ENCODE peak calls at places on chromosomes 4 and X, in ten cellular contexts. One of them, this sample, is unnamed.

GRCh38 chrX:2801223-2801622 is 27.5 kb upstream of the GYG2 start:
- DNase-seq in BE2C: no peak
- DNase-seq in fibroblast of lung: no peak
- DNase-seq in uterus: no peak
- DNase-seq in heart right ventricle: no peak
- DNase-seq in activated CD4-positive, alpha-beta T cell treated with anti-CD3 and anti-CD28 coated beads, Interleukin-2, amount 10 ng/mL, durations not matched to agents 7 days and 5 days: no peak
- DNase-seq in cardiac muscle cell: no peak
- DNase-seq in SIG-M5: no peak
- DNase-seq in RWPE1: no peak
- DNase-seq in GM23248: no peak
- DNase-seq in this sample: no peak

GRCh38 chr4:113810906-113811305 is 49.4 kb upstream of the CAMK2D start:
- DNase-seq in BE2C: no peak
- DNase-seq in fibroblast of lung: peak
- DNase-seq in uterus: no peak
- DNase-seq in heart right ventricle: no peak
- DNase-seq in activated CD4-positive, alpha-beta T cell treated with anti-CD3 and anti-CD28 coated beads, Interleukin-2, amount 10 ng/mL, durations not matched to agents 7 days and 5 days: no peak
- DNase-seq in cardiac muscle cell: no peak
- DNase-seq in SIG-M5: no peak
- DNase-seq in RWPE1: no peak
- DNase-seq in GM23248: peak
- DNase-seq in this sample: no peak

GRCh38 chr4:8000247-8000646 is 60.6 kb upstream of the AFAP1 start:
- DNase-seq in BE2C: no peak
- DNase-seq in fibroblast of lung: no peak
- DNase-seq in uterus: no peak
- DNase-seq in heart right ventricle: no peak
- DNase-seq in activated CD4-positive, alpha-beta T cell treated with anti-CD3 and anti-CD28 coated beads, Interleukin-2, amount 10 ng/mL, durations not matched to agents 7 days and 5 days: no peak
- DNase-seq in cardiac muscle cell: no peak
- DNase-seq in SIG-M5: no peak
- DNase-seq in RWPE1: no peak
- DNase-seq in GM23248: no peak
- DNase-seq in this sample: no peak

GRCh38 chr4:129322947-129323346 is 227.0 kb downstream of the C4orf33 start:
- DNase-seq in BE2C: no peak
- DNase-seq in fibroblast of lung: no peak
- DNase-seq in uterus: no peak
- DNase-seq in heart right ventricle: no peak
- DNase-seq in activated CD4-positive, alpha-beta T cell treated with anti-CD3 and anti-CD28 coated beads, Interleukin-2, amount 10 ng/mL, durations not matched to agents 7 days and 5 days: no peak
- DNase-seq in cardiac muscle cell: no peak
- DNase-seq in SIG-M5: no peak
- DNase-seq in RWPE1: no peak
- DNase-seq in GM23248: no peak
- DNase-seq in this sample: no peak

GRCh38 chrX:74788545-74789086 is 136.6 kb downstream of the NEXMIF start:
- DNase-seq in BE2C: no peak
- DNase-seq in fibroblast of lung: no peak
- DNase-seq in uterus: no peak
- DNase-seq in heart right ventricle: no peak
- DNase-seq in activated CD4-positive, alpha-beta T cell treated with anti-CD3 and anti-CD28 coated beads, Interleukin-2, amount 10 ng/mL, durations not matched to agents 7 days and 5 days: no peak
- DNase-seq in cardiac muscle cell: no peak
- DNase-seq in SIG-M5: no peak
- DNase-seq in RWPE1: peak
- DNase-seq in GM23248: no peak
- DNase-seq in this sample: no peak

GRCh38 chr4:99811850-99812249 is 4.8 kb upstream of the DAPP1 start:
- DNase-seq in BE2C: peak
- DNase-seq in fibroblast of lung: peak
- DNase-seq in uterus: no peak
- DNase-seq in heart right ventricle: no peak
- DNase-seq in activated CD4-positive, alpha-beta T cell treated with anti-CD3 and anti-CD28 coated beads, Interleukin-2, amount 10 ng/mL, durations not matched to agents 7 days and 5 days: peak
- DNase-seq in cardiac muscle cell: peak
- DNase-seq in SIG-M5: peak
- DNase-seq in RWPE1: no peak
- DNase-seq in GM23248: peak
- DNase-seq in this sample: no peak

GRCh38 chrX:130566028-130566683 is 164.4 kb downstream of the RBMX2 start:
- DNase-seq in BE2C: no peak
- DNase-seq in fibroblast of lung: no peak
- DNase-seq in uterus: no peak
- DNase-seq in heart right ventricle: no peak
- DNase-seq in activated CD4-positive, alpha-beta T cell treated with anti-CD3 and anti-CD28 coated beads, Interleukin-2, amount 10 ng/mL, durations not matched to agents 7 days and 5 days: no peak
- DNase-seq in cardiac muscle cell: no peak
- DNase-seq in SIG-M5: no peak
- DNase-seq in RWPE1: no peak
- DNase-seq in GM23248: no peak
- DNase-seq in this sample: no peak

GRCh38 chr4:144787365-144788263 is 141.7 kb downstream of the HHIP start:
- DNase-seq in BE2C: no peak
- DNase-seq in fibroblast of lung: peak
- DNase-seq in uterus: no peak
- DNase-seq in heart right ventricle: no peak
- DNase-seq in activated CD4-positive, alpha-beta T cell treated with anti-CD3 and anti-CD28 coated beads, Interleukin-2, amount 10 ng/mL, durations not matched to agents 7 days and 5 days: no peak
- DNase-seq in cardiac muscle cell: peak
- DNase-seq in SIG-M5: no peak
- DNase-seq in RWPE1: peak
- DNase-seq in GM23248: peak
- DNase-seq in this sample: no peak

GRCh38 chr4:40594261-40595178 is 35.1 kb downstream of the RBM47 start:
- DNase-seq in BE2C: no peak
- DNase-seq in fibroblast of lung: peak
- DNase-seq in uterus: no peak
- DNase-seq in heart right ventricle: no peak
- DNase-seq in activated CD4-positive, alpha-beta T cell treated with anti-CD3 and anti-CD28 coated beads, Interleukin-2, amount 10 ng/mL, durations not matched to agents 7 days and 5 days: no peak
- DNase-seq in cardiac muscle cell: no peak
- DNase-seq in SIG-M5: no peak
- DNase-seq in RWPE1: peak
- DNase-seq in GM23248: peak
- DNase-seq in this sample: no peak

GRCh38 chr4:2939383-2940243 is 23.6 kb downstream of the NOP14 start:
- DNase-seq in BE2C: no peak
- DNase-seq in fibroblast of lung: no peak
- DNase-seq in uterus: peak
- DNase-seq in heart right ventricle: peak
- DNase-seq in activated CD4-positive, alpha-beta T cell treated with anti-CD3 and anti-CD28 coated beads, Interleukin-2, amount 10 ng/mL, durations not matched to agents 7 days and 5 days: peak
- DNase-seq in cardiac muscle cell: no peak
- DNase-seq in SIG-M5: no peak
- DNase-seq in RWPE1: no peak
- DNase-seq in GM23248: no peak
- DNase-seq in this sample: no peak

GRCh38 chr4:1576200-1576960 is 107.7 kb downstream of the FAM53A start:
- DNase-seq in BE2C: no peak
- DNase-seq in fibroblast of lung: no peak
- DNase-seq in uterus: no peak
- DNase-seq in heart right ventricle: peak
- DNase-seq in activated CD4-positive, alpha-beta T cell treated with anti-CD3 and anti-CD28 coated beads, Interleukin-2, amount 10 ng/mL, durations not matched to agents 7 days and 5 days: no peak
- DNase-seq in cardiac muscle cell: no peak
- DNase-seq in SIG-M5: no peak
- DNase-seq in RWPE1: no peak
- DNase-seq in GM23248: no peak
- DNase-seq in this sample: no peak

GRCh38 chr4:176910646-176911045 is 117.9 kb upstream of the VEGFC start:
- DNase-seq in BE2C: no peak
- DNase-seq in fibroblast of lung: no peak
- DNase-seq in uterus: no peak
- DNase-seq in heart right ventricle: no peak
- DNase-seq in activated CD4-positive, alpha-beta T cell treated with anti-CD3 and anti-CD28 coated beads, Interleukin-2, amount 10 ng/mL, durations not matched to agents 7 days and 5 days: no peak
- DNase-seq in cardiac muscle cell: no peak
- DNase-seq in SIG-M5: no peak
- DNase-seq in RWPE1: no peak
- DNase-seq in GM23248: no peak
- DNase-seq in this sample: no peak

GRCh38 chr4:52704676-52705075 is 45.6 kb upstream of the USP46 start:
- DNase-seq in BE2C: peak
- DNase-seq in fibroblast of lung: no peak
- DNase-seq in uterus: no peak
- DNase-seq in heart right ventricle: no peak
- DNase-seq in activated CD4-positive, alpha-beta T cell treated with anti-CD3 and anti-CD28 coated beads, Interleukin-2, amount 10 ng/mL, durations not matched to agents 7 days and 5 days: no peak
- DNase-seq in cardiac muscle cell: no peak
- DNase-seq in SIG-M5: no peak
- DNase-seq in RWPE1: no peak
- DNase-seq in GM23248: no peak
- DNase-seq in this sample: no peak

GRCh38 chr4:186778134-186778533 is 54.5 kb upstream of the FAT1 start:
- DNase-seq in BE2C: no peak
- DNase-seq in fibroblast of lung: no peak
- DNase-seq in uterus: no peak
- DNase-seq in heart right ventricle: no peak
- DNase-seq in activated CD4-positive, alpha-beta T cell treated with anti-CD3 and anti-CD28 coated beads, Interleukin-2, amount 10 ng/mL, durations not matched to agents 7 days and 5 days: no peak
- DNase-seq in cardiac muscle cell: no peak
- DNase-seq in SIG-M5: no peak
- DNase-seq in RWPE1: no peak
- DNase-seq in GM23248: no peak
- DNase-seq in this sample: no peak

GRCh38 chrX:18390941-18391538 is 34.4 kb upstream of the CDKL5 start:
- DNase-seq in BE2C: peak
- DNase-seq in fibroblast of lung: peak
- DNase-seq in uterus: peak
- DNase-seq in heart right ventricle: peak
- DNase-seq in activated CD4-positive, alpha-beta T cell treated with anti-CD3 and anti-CD28 coated beads, Interleukin-2, amount 10 ng/mL, durations not matched to agents 7 days and 5 days: peak
- DNase-seq in cardiac muscle cell: peak
- DNase-seq in SIG-M5: no peak
- DNase-seq in RWPE1: peak
- DNase-seq in GM23248: peak
- DNase-seq in this sample: peak

GRCh38 chr4:184389978-184390518 is 84.3 kb downstream of the IRF2 start:
- DNase-seq in BE2C: no peak
- DNase-seq in fibroblast of lung: no peak
- DNase-seq in uterus: no peak
- DNase-seq in heart right ventricle: no peak
- DNase-seq in activated CD4-positive, alpha-beta T cell treated with anti-CD3 and anti-CD28 coated beads, Interleukin-2, amount 10 ng/mL, durations not matched to agents 7 days and 5 days: no peak
- DNase-seq in cardiac muscle cell: no peak
- DNase-seq in SIG-M5: no peak
- DNase-seq in RWPE1: no peak
- DNase-seq in GM23248: no peak
- DNase-seq in this sample: no peak

GRCh38 chr4:8157496-8157895 is 1.1 kb downstream of the ABLIM2 start:
- DNase-seq in BE2C: no peak
- DNase-seq in fibroblast of lung: no peak
- DNase-seq in uterus: peak
- DNase-seq in heart right ventricle: peak
- DNase-seq in activated CD4-positive, alpha-beta T cell treated with anti-CD3 and anti-CD28 coated beads, Interleukin-2, amount 10 ng/mL, durations not matched to agents 7 days and 5 days: no peak
- DNase-seq in cardiac muscle cell: no peak
- DNase-seq in SIG-M5: no peak
- DNase-seq in RWPE1: no peak
- DNase-seq in GM23248: no peak
- DNase-seq in this sample: no peak

GRCh38 chrX:71623105-71623450 is 4.8 kb upstream of the CXCR3 start:
- DNase-seq in BE2C: no peak
- DNase-seq in fibroblast of lung: no peak
- DNase-seq in uterus: no peak
- DNase-seq in heart right ventricle: no peak
- DNase-seq in activated CD4-positive, alpha-beta T cell treated with anti-CD3 and anti-CD28 coated beads, Interleukin-2, amount 10 ng/mL, durations not matched to agents 7 days and 5 days: no peak
- DNase-seq in cardiac muscle cell: no peak
- DNase-seq in SIG-M5: no peak
- DNase-seq in RWPE1: no peak
- DNase-seq in GM23248: no peak
- DNase-seq in this sample: no peak

GRCh38 chr4:138300616-138301015 is 58.5 kb upstream of the SLC7A11 start:
- DNase-seq in BE2C: no peak
- DNase-seq in fibroblast of lung: no peak
- DNase-seq in uterus: no peak
- DNase-seq in heart right ventricle: no peak
- DNase-seq in activated CD4-positive, alpha-beta T cell treated with anti-CD3 and anti-CD28 coated beads, Interleukin-2, amount 10 ng/mL, durations not matched to agents 7 days and 5 days: no peak
- DNase-seq in cardiac muscle cell: no peak
- DNase-seq in SIG-M5: no peak
- DNase-seq in RWPE1: no peak
- DNase-seq in GM23248: peak
- DNase-seq in this sample: no peak

GRCh38 chrX:154374361-154375155 is at the start of gene FLNA:
- DNase-seq in BE2C: peak
- DNase-seq in fibroblast of lung: peak
- DNase-seq in uterus: peak
- DNase-seq in heart right ventricle: peak
- DNase-seq in activated CD4-positive, alpha-beta T cell treated with anti-CD3 and anti-CD28 coated beads, Interleukin-2, amount 10 ng/mL, durations not matched to agents 7 days and 5 days: peak
- DNase-seq in cardiac muscle cell: peak
- DNase-seq in SIG-M5: no peak
- DNase-seq in RWPE1: no peak
- DNase-seq in GM23248: peak
- DNase-seq in this sample: no peak

GRCh38 chrX:36908801-36909403 is 99.3 kb upstream of the FAM47C start:
- DNase-seq in BE2C: no peak
- DNase-seq in fibroblast of lung: peak
- DNase-seq in uterus: no peak
- DNase-seq in heart right ventricle: no peak
- DNase-seq in activated CD4-positive, alpha-beta T cell treated with anti-CD3 and anti-CD28 coated beads, Interleukin-2, amount 10 ng/mL, durations not matched to agents 7 days and 5 days: no peak
- DNase-seq in cardiac muscle cell: peak
- DNase-seq in SIG-M5: no peak
- DNase-seq in RWPE1: peak
- DNase-seq in GM23248: peak
- DNase-seq in this sample: no peak

GRCh38 chr4:5036239-5036638 is 15.0 kb upstream of the STK32B start:
- DNase-seq in BE2C: no peak
- DNase-seq in fibroblast of lung: peak
- DNase-seq in uterus: no peak
- DNase-seq in heart right ventricle: no peak
- DNase-seq in activated CD4-positive, alpha-beta T cell treated with anti-CD3 and anti-CD28 coated beads, Interleukin-2, amount 10 ng/mL, durations not matched to agents 7 days and 5 days: no peak
- DNase-seq in cardiac muscle cell: no peak
- DNase-seq in SIG-M5: no peak
- DNase-seq in RWPE1: no peak
- DNase-seq in GM23248: peak
- DNase-seq in this sample: no peak

GRCh38 chr4:174365018-174365587 is 81.4 kb downstream of the CEP44 start:
- DNase-seq in BE2C: peak
- DNase-seq in fibroblast of lung: peak
- DNase-seq in uterus: no peak
- DNase-seq in heart right ventricle: no peak
- DNase-seq in activated CD4-positive, alpha-beta T cell treated with anti-CD3 and anti-CD28 coated beads, Interleukin-2, amount 10 ng/mL, durations not matched to agents 7 days and 5 days: peak
- DNase-seq in cardiac muscle cell: peak
- DNase-seq in SIG-M5: no peak
- DNase-seq in RWPE1: peak
- DNase-seq in GM23248: peak
- DNase-seq in this sample: peak

GRCh38 chr4:81196126-81196650 is 18.8 kb downstream of the PRKG2 start:
- DNase-seq in BE2C: no peak
- DNase-seq in fibroblast of lung: no peak
- DNase-seq in uterus: no peak
- DNase-seq in heart right ventricle: no peak
- DNase-seq in activated CD4-positive, alpha-beta T cell treated with anti-CD3 and anti-CD28 coated beads, Interleukin-2, amount 10 ng/mL, durations not matched to agents 7 days and 5 days: no peak
- DNase-seq in cardiac muscle cell: no peak
- DNase-seq in SIG-M5: no peak
- DNase-seq in RWPE1: no peak
- DNase-seq in GM23248: no peak
- DNase-seq in this sample: no peak

GRCh38 chrX:3609800-3610199 is 103.6 kb downstream of the PRKX start:
- DNase-seq in BE2C: no peak
- DNase-seq in fibroblast of lung: peak
- DNase-seq in uterus: no peak
- DNase-seq in heart right ventricle: no peak
- DNase-seq in activated CD4-positive, alpha-beta T cell treated with anti-CD3 and anti-CD28 coated beads, Interleukin-2, amount 10 ng/mL, durations not matched to agents 7 days and 5 days: no peak
- DNase-seq in cardiac muscle cell: no peak
- DNase-seq in SIG-M5: no peak
- DNase-seq in RWPE1: no peak
- DNase-seq in GM23248: peak
- DNase-seq in this sample: no peak

GRCh38 chr4:38177035-38177791 is 217.0 kb downstream of the PTTG2 start:
- DNase-seq in BE2C: no peak
- DNase-seq in fibroblast of lung: peak
- DNase-seq in uterus: no peak
- DNase-seq in heart right ventricle: no peak
- DNase-seq in activated CD4-positive, alpha-beta T cell treated with anti-CD3 and anti-CD28 coated beads, Interleukin-2, amount 10 ng/mL, durations not matched to agents 7 days and 5 days: peak
- DNase-seq in cardiac muscle cell: no peak
- DNase-seq in SIG-M5: no peak
- DNase-seq in RWPE1: no peak
- DNase-seq in GM23248: peak
- DNase-seq in this sample: peak

GRCh38 chr4:153345011-153345981 is 808 bp downstream of the MND1 start:
- DNase-seq in BE2C: peak
- DNase-seq in fibroblast of lung: peak
- DNase-seq in uterus: peak
- DNase-seq in heart right ventricle: peak
- DNase-seq in activated CD4-positive, alpha-beta T cell treated with anti-CD3 and anti-CD28 coated beads, Interleukin-2, amount 10 ng/mL, durations not matched to agents 7 days and 5 days: peak
- DNase-seq in cardiac muscle cell: peak
- DNase-seq in SIG-M5: peak
- DNase-seq in RWPE1: peak
- DNase-seq in GM23248: peak
- DNase-seq in this sample: peak

GRCh38 chrX:47430925-47431324 is 52.1 kb downstream of the ZNF41 start:
- DNase-seq in BE2C: no peak
- DNase-seq in fibroblast of lung: no peak
- DNase-seq in uterus: no peak
- DNase-seq in heart right ventricle: no peak
- DNase-seq in activated CD4-positive, alpha-beta T cell treated with anti-CD3 and anti-CD28 coated beads, Interleukin-2, amount 10 ng/mL, durations not matched to agents 7 days and 5 days: no peak
- DNase-seq in cardiac muscle cell: no peak
- DNase-seq in SIG-M5: no peak
- DNase-seq in RWPE1: no peak
- DNase-seq in GM23248: no peak
- DNase-seq in this sample: no peak

This sample was measured in DND-41.